ENCODE peak calls at places on chromosomes 6 and 20, in seven cellular contexts. A is activated CD8-positive, alpha-beta memory T cell treated with anti-CD3 and anti-CD28 coated beads, Interleukin-2, amount 50 U/mL, for 4 hours; K is iris pigment epithelial cell; G is colonic mucosa; R is NCI-H2081 treated with DMSO at 0.1 percent for 48 hours; W is anterior cingulate cortex; N is T-helper 17 cell. U is an unnamed sample.

GRCh38 chr6:37134622-37135191 is 35.2 kb upstream of the PIM1 start:
- DNase-seq in A (peak; percentile 16), N (no peak), R (no peak), G (peak; percentile 82), K (peak; percentile 99), W (no peak), U (peak; percentile 84)

GRCh38 chr6:903746-904145 is 210.8 kb upstream of the EXOC2 start:
- DNase-seq in G (no peak), N (no peak), A (no peak), W (no peak), K (peak; percentile 81), R (no peak), U (no peak)

GRCh38 chr6:126133984-126134383 is 147.6 kb downstream of the TRMT11 start:
- DNase-seq in N (no peak), A (no peak), K (no peak), R (no peak), W (no peak), G (no peak), U (no peak)

GRCh38 chr6:41744236-41744787 is 2.9 kb downstream of the PGC start:
- DNase-seq in N (no peak), R (no peak), G (no peak), A (no peak), W (no peak), K (no peak), U (no peak)

GRCh38 chr20:63320616-63321147 is 27.7 kb downstream of the COL20A1 start:
- DNase-seq in K (no peak), N (no peak), W (no peak), G (no peak), R (no peak), A (peak; percentile 9), U (no peak)

GRCh38 chr6:48658910-48659309 is 547.9 kb upstream of the PTCHD4 start:
- DNase-seq in A (no peak), R (peak; percentile 20), K (no peak), W (no peak), G (no peak), N (no peak), U (no peak)

GRCh38 chr6:3383525-3383924 is 73.3 kb downstream of the SLC22A23 start:
- DNase-seq in A (no peak), W (no peak), N (no peak), R (no peak), G (peak; percentile 88), K (peak; percentile 73), U (peak; percentile 72)

GRCh38 chr6:113584767-113585166 is 272.4 kb upstream of the MARCKS start:
- DNase-seq in N (no peak), W (no peak), G (no peak), A (no peak), K (no peak), R (no peak), U (no peak)

GRCh38 chr20:61742097-61742805 is 323.4 kb downstream of the TAF4 start:
- DNase-seq in A (no peak), R (no peak), K (peak; percentile 4), N (no peak), G (no peak), W (no peak), U (no peak)

GRCh38 chr20:51797357-51798025 is 4.8 kb downstream of the SALL4 start:
- DNase-seq in K (no peak), A (no peak), G (no peak), R (no peak), N (no peak), W (no peak), U (no peak)

GRCh38 chr6:155085582-155086253 is 90.6 kb downstream of the TIAM2 start:
- DNase-seq in R (no peak), N (no peak), K (peak; percentile 66), G (no peak), A (no peak), W (no peak), U (no peak)

GRCh38 chr6:28974505-28974904 is 30.6 kb downstream of the ZNF311 start:
- DNase-seq in A (no peak), K (no peak), R (no peak), G (no peak), W (no peak), N (no peak), U (no peak)

GRCh38 chr6:138287144-138287955 is 69.1 kb upstream of the PBOV1 start:
- DNase-seq in R (no peak), K (peak; percentile 30), W (no peak), N (no peak), G (peak; percentile 74), A (peak; percentile 51), U (peak; percentile 54)

GRCh38 chr6:32642707-32643106 is 5.5 kb downstream of the HLA-DQA1 start:
- DNase-seq in W (no peak), G (no peak), A (no peak), R (no peak), N (no peak), K (no peak), U (no peak)

GRCh38 chr20:31713312-31714049 is 9.2 kb downstream of the BCL2L1 start:
- DNase-seq in K (peak; percentile 86), G (peak; percentile 44), R (no peak), W (no peak), A (no peak), N (no peak), U (peak; percentile 76)

GRCh38 chr20:6008254-6008653 is 45.6 kb downstream of the LRRN4 start:
- DNase-seq in A (no peak), K (peak; percentile 99), R (no peak), N (no peak), G (peak; percentile 29), W (peak; percentile 2), U (peak; percentile 49)

GRCh38 chr6:108847738-108848115 is 495 bp upstream of the ARMC2 start:
- DNase-seq in N (no peak), R (no peak), W (no peak), K (no peak), G (no peak), A (no peak), U (no peak)